ENCODE peak calls at places on chromosomes 13 and 19, in five cellular contexts. T is stimulated activated CD8-positive, alpha-beta memory T cell treated with anti-CD3 and anti-CD28 coated beads, Interleukin-4, amount 100 ng/mL, for 24 hours; G is glutamatergic neuron; S is T-helper 9 cell; Z is GM23338. N is an unnamed sample.
A peak's percentile ranks its signal among the peaks of the same experiment; 100 is the strongest.

GRCh38 chr13:24269803-24270202 is 39.6 kb upstream of the C1QTNF9 start:
- DNase-seq in T (no peak), G (no peak), S (no peak), Z (no peak), N (no peak)

GRCh38 chr13:42553098-42554046 is 20.6 kb upstream of the TNFSF11 start:
- DNase-seq in T (no peak), G (no peak), S (no peak), Z (no peak), N (no peak)

GRCh38 chr13:26679411-26679810 is 81.2 kb downstream of the GPR12 start:
- DNase-seq in T (no peak), G (no peak), S (no peak), Z (no peak), N (no peak)

GRCh38 chr19:7687177-7687576 is 6.5 kb downstream of the TRAPPC5 start:
- DNase-seq in T (no peak), G (no peak), S (no peak), Z (no peak), N (no peak)

GRCh38 chr13:86870388-86870966 is 800.7 kb upstream of the SLITRK5 start:
- DNase-seq in T (no peak), G (no peak), S (no peak), Z (peak; percentile 32), N (no peak)

GRCh38 chr13:42747399-42747873 is 33.9 kb upstream of the FAM216B start:
- DNase-seq in T (no peak), G (no peak), S (no peak), Z (no peak), N (no peak)

GRCh38 chr13:43804461-43805070 is 17.8 kb upstream of the ENOX1 start:
- DNase-seq in T (no peak), G (no peak), S (no peak), Z (peak; percentile 80), N (no peak)

GRCh38 chr19:38898788-38899446 is 501 bp downstream of the SIRT2 start:
- DNase-seq in T (peak; percentile 15), G (no peak), S (no peak), Z (peak; percentile 34), N (no peak)

GRCh38 chr13:110546933-110547332 is 14.6 kb downstream of the RAB20 start:
- DNase-seq in T (no peak), G (no peak), S (no peak), Z (no peak), N (no peak)

GRCh38 chr19:18006895-18007604 is 920 bp upstream of the ARRDC2 start:
- DNase-seq in T (peak; percentile 65), G (peak; percentile 86), S (peak; percentile 80), Z (peak; percentile 86), N (peak; percentile 75)

GRCh38 chr13:71210861-71211260 is 656.1 kb downstream of the DACH1 start:
- DNase-seq in T (no peak), G (no peak), S (no peak), Z (no peak), N (no peak)

GRCh38 chr13:51230473-51231105 is 8.4 kb downstream of the FAM124A start:
- DNase-seq in T (no peak), G (no peak), S (no peak), Z (peak; percentile 46), N (no peak)

GRCh38 chr13:114043421-114044053 is 69.7 kb upstream of the C13orf46 start:
- DNase-seq in T (no peak), G (peak; percentile 65), S (peak; percentile 17), Z (peak; percentile 56), N (no peak)

GRCh38 chr19:33819875-33820781 is 23.5 kb downstream of the KCTD15 start:
- DNase-seq in T (peak; percentile 48), G (peak; percentile 61), S (peak; percentile 52), Z (peak; percentile 84), N (peak; percentile 46)

GRCh38 chr19:10888421-10888866 is 17.1 kb downstream of the CARM1 start:
- DNase-seq in T (no peak), G (peak; percentile 76), S (no peak), Z (peak; percentile 86), N (no peak)

GRCh38 chr13:50948576-50948975 is 39.0 kb downstream of the RNASEH2B start:
- DNase-seq in T (no peak), G (no peak), S (no peak), Z (no peak), N (no peak)

GRCh38 chr13:44142540-44142867 is 231.1 kb upstream of the SERP2 start:
- DNase-seq in T (no peak), G (no peak), S (no peak), Z (peak; percentile 25), N (no peak)

GRCh38 chr19:46753420-46754155 is 7.3 kb upstream of the STRN4 start:
- DNase-seq in T (peak; percentile 39), G (peak; percentile 66), S (peak; percentile 59), Z (peak; percentile 87), N (peak; percentile 43)